ENCODE peak calls at places on chromosomes 7 and 10, in five cellular contexts. S, E, R, J and M are unnamed samples.

GRCh38 chr10:68284597-68284996 is 47.3 kb upstream of the HNRNPH3 start:
- DNase-seq in S (no peak), E (no peak), R (no peak), J (no peak), M (no peak)

GRCh38 chr10:114401195-114401741 is 3.0 kb downstream of the AFAP1L2 start:
- DNase-seq in S (no peak), E (no peak), R (peak; percentile 49), J (no peak), M (no peak)

GRCh38 chr7:98869374-98870070 is at the start of gene TMEM130:
- DNase-seq in S (no peak), E (peak; percentile 41), R (no peak), J (no peak), M (peak; percentile 37)

GRCh38 chr7:157500171-157500960 is 163.6 kb downstream of the DNAJB6 start:
- DNase-seq in S (no peak), E (no peak), R (no peak), J (no peak), M (no peak)

GRCh38 chr10:131090761-131091661 is 220.5 kb downstream of the TCERG1L start:
- DNase-seq in S (no peak), E (no peak), R (no peak), J (no peak), M (no peak)

GRCh38 chr10:122854648-122855047 is 9.0 kb upstream of the CUZD1 start:
- DNase-seq in S (no peak), E (no peak), R (no peak), J (no peak), M (no peak)

GRCh38 chr7:149285581-149285975 is 23.6 kb downstream of the ZNF783 start:
- DNase-seq in S (no peak), E (no peak), R (peak; percentile 49), J (no peak), M (no peak)

GRCh38 chr10:103849880-103850571 is 5.3 kb downstream of the SH3PXD2A start:
- DNase-seq in S (no peak), E (no peak), R (peak; percentile 56), J (no peak), M (no peak)

GRCh38 chr7:37284805-37285211 is 163.9 kb downstream of the ELMO1 start:
- DNase-seq in S (peak; percentile 38), E (peak; percentile 62), R (peak; percentile 70), J (peak; percentile 52), M (peak; percentile 25)

GRCh38 chr7:6093375-6093774 is 62.2 kb downstream of the ANKRD61 start:
- DNase-seq in S (no peak), E (no peak), R (no peak), J (no peak), M (no peak)

GRCh38 chr7:149317986-149318672 is 56.1 kb downstream of the ZNF783 start:
- DNase-seq in S (peak; percentile 68), E (no peak), R (no peak), J (no peak), M (no peak)

GRCh38 chr10:97596101-97597055 is 6.9 kb downstream of the C10orf62 start:
- DNase-seq in S (no peak), E (peak; percentile 61), R (peak; percentile 81), J (no peak), M (no peak)

GRCh38 chr10:44195120-44196007 is 189.5 kb downstream of the CXCL12 start:
- DNase-seq in S (no peak), E (peak; percentile 77), R (peak; percentile 25), J (no peak), M (no peak)

GRCh38 chr7:30738026-30738915 is 13.7 kb upstream of the INMT start:
- DNase-seq in S (no peak), E (no peak), R (no peak), J (no peak), M (no peak)

GRCh38 chr7:18408461-18408860 is 87.1 kb upstream of the HDAC9 start:
- DNase-seq in S (no peak), E (no peak), R (no peak), J (no peak), M (no peak)

DNA sequence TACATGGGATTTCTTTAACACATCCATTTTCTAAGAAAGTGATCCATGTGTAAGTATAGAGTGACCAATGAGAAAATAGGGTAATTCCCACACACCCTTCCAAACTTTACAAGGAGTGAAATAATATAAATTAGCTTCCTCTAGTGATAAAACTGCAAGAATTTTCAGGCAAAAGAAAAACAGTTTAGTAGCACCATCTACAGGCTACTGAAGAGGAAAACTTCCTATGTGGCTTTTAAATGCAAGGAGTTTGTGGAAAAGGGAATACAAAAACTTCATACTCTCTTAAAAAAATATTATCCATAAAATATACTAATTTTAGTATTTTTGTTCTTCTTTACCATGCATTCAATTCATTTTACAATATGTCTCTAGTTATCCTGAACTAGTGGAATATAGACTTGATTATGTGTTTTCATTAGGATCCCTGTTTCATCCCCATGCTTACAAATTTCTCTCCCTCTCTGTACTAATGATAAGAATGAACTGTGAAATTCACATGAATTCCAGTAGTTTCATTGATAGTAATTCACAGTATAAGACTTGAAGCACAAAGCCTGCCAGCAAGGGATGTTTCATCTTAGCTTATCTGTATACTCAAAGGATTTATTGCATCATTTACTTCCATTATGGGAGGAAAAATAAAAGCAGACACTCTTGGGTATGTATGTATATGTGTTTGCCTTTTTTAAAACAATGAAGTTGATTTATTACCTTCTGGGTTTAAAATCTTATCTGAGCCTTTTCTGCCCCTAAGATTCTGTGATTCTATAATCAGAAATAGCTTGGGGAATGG is 442.9 kb downstream of the AUTS2 start:
- DNase-seq in S (no peak), E (no peak), R (no peak), J (no peak), M (no peak)
- TF ChIP-seq CTCF in S (peak; percentile 52), E (no peak), R (peak; percentile 12), J (peak; percentile 69), M (no peak)

DNA sequence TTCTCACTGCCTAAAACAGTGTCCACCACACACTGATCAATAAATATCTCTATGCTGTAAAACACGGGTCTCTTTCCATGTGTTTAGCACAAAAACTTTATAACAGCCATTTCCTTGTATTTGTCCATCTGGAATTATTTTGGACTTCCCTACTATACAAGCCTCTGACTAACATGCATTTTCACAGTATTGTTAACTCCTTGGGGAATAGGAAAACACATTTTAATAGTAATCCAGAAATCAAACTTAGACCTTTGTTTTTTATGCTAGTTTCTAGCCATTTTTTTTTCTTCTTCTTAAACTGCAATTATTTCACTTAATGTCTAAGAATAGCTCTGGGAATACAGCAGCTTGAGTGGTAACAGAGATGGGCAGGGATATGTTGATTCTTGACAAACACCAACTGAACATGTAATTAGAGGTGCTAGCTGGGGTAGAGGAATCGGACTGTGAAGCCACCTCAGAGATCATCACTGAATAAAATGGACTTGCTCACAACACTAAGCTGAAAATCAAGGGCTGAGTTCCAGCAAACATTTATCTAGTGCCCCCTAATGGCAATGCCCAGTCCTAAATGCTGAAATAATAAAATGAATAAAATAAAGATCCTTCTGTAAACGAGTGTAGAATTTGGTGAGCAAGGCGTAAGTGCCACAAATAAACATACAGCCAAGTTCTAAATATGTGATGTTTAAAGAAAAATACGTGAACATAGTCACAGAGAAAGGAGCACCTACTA is 593.1 kb downstream of the SORCS1 start:
- DNase-seq in S (no peak), E (no peak), R (no peak), J (peak; percentile 3), M (no peak)
- TF ChIP-seq CTCF in S (peak; percentile 29), E (peak; percentile 55), R (peak; percentile 12), J (peak; percentile 64), M (no peak)

GRCh38 chr7:131105294-131105802 is 222.3 kb upstream of the MKLN1 start:
- DNase-seq in S (no peak), E (no peak), R (peak; percentile 57), J (no peak), M (no peak)

GRCh38 chr7:131104611-131105293 is 222.9 kb upstream of the MKLN1 start:
- DNase-seq in S (no peak), E (no peak), R (no peak), J (no peak), M (no peak)

GRCh38 chr7:131106681-131107342 is 220.9 kb upstream of the MKLN1 start:
- DNase-seq in S (peak; percentile 76), E (peak; percentile 70), R (peak; percentile 57), J (no peak), M (peak; percentile 54)

GRCh38 chr7:131107343-131108211 is 220.1 kb upstream of the MKLN1 start:
- DNase-seq in S (peak; percentile 74), E (peak; percentile 81), R (peak; percentile 78), J (peak; percentile 17), M (peak; percentile 69)

GRCh38 chr7:131105803-131106680 is 221.6 kb upstream of the MKLN1 start:
- DNase-seq in S (peak; percentile 97), E (peak; percentile 93), R (peak; percentile 79), J (peak; percentile 30), M (peak; percentile 89)
- TF ChIP-seq CTCF in S (peak; percentile 8), E (no peak), R (no peak), J (no peak), M (no peak)

GRCh38 chr7:2433713-2434550 is 30.5 kb downstream of the CHST12 start:
- DNase-seq in S (no peak), E (peak; percentile 42), R (no peak), J (no peak), M (no peak)

GRCh38 chr7:2425749-2426148 is 22.3 kb downstream of the CHST12 start:
- DNase-seq in S (no peak), E (no peak), R (no peak), J (no peak), M (no peak)

GRCh38 chr7:2436341-2437104 is 33.1 kb downstream of the CHST12 start:
- DNase-seq in S (no peak), E (peak; percentile 34), R (no peak), J (no peak), M (no peak)

GRCh38 chr7:2432910-2433712 is 29.7 kb downstream of the CHST12 start:
- DNase-seq in S (no peak), E (no peak), R (no peak), J (no peak), M (no peak)

DNA sequence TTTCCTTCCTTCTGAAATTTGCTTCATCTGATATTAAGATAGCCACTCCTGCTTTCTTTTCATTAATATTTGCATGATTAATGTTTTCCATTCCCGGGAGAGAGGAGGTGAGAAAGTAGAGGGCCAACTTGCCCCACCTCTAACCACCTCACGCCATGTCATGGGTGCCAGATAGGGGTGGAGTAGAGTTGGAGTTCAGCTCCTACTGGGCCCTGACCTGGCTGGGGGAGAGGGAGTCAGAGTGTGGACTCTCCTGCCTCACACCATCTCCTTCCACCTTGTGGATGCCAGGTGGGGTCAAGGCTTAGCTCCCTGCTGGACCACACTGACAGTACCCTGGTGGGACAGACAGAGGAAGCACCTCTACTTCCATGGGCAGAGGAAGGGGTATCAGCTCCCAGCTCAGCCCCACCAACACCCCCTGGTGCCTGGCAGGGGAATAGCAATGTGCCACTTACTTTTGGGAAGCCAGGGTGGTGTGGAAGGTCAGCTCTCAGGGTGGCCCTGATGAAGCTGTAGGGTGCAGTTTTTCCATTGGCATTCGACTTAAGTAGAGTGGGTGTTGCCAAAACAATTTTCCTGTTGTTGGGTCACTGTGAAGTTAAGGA is 28.0 kb downstream of the CHST12 start:
- DNase-seq in S (peak; percentile 35), E (no peak), R (no peak), J (no peak), M (no peak)
- TF ChIP-seq CTCF in S (peak; percentile 49), E (peak; percentile 31), R (no peak), J (peak; percentile 45), M (no peak)